ENCODE peak calls at places on chromosomes 12 and 14, in six cellular contexts. One of them, this sample, is unnamed.

GRCh38 chr14:33618361-33619095 is 332.3 kb downstream of the EGLN3 start:
- DNase-seq in type B pancreatic cell: no peak
- DNase-seq in B cell: no peak
- DNase-seq in EL: no peak
- DNase-seq in activated CD4-positive, alpha-beta memory T cell treated with anti-CD3 and anti-CD28 coated beads for 36 hours: no peak
- DNase-seq in iPS DF 6.9: no peak
- DNase-seq in this sample: no peak

GRCh38 chr14:27181304-27181703 is 583.5 kb upstream of the NOVA1 start:
- DNase-seq in type B pancreatic cell: no peak
- DNase-seq in B cell: no peak
- DNase-seq in EL: no peak
- DNase-seq in activated CD4-positive, alpha-beta memory T cell treated with anti-CD3 and anti-CD28 coated beads for 36 hours: no peak
- DNase-seq in iPS DF 6.9: no peak
- DNase-seq in this sample: no peak

GRCh38 chr12:68479832-68480291 is 130.8 kb upstream of the RAP1B start:
- DNase-seq in type B pancreatic cell: no peak
- DNase-seq in B cell: no peak
- DNase-seq in EL: no peak
- DNase-seq in activated CD4-positive, alpha-beta memory T cell treated with anti-CD3 and anti-CD28 coated beads for 36 hours: no peak
- DNase-seq in iPS DF 6.9: no peak
- DNase-seq in this sample: no peak

GRCh38 chr14:51356381-51356780 is 116.3 kb downstream of the TMX1 start:
- DNase-seq in type B pancreatic cell: no peak
- DNase-seq in B cell: no peak
- DNase-seq in EL: no peak
- DNase-seq in activated CD4-positive, alpha-beta memory T cell treated with anti-CD3 and anti-CD28 coated beads for 36 hours: no peak
- DNase-seq in iPS DF 6.9: no peak
- DNase-seq in this sample: no peak

GRCh38 chr14:67694791-67695393 is 672 bp downstream of the RDH11 start:
- DNase-seq in type B pancreatic cell: no peak
- DNase-seq in B cell: peak; percentile 52
- DNase-seq in EL: peak; percentile 91
- DNase-seq in activated CD4-positive, alpha-beta memory T cell treated with anti-CD3 and anti-CD28 coated beads for 36 hours: peak; percentile 88
- DNase-seq in iPS DF 6.9: peak; percentile 63
- DNase-seq in this sample: peak; percentile 81

GRCh38 chr14:57069702-57070101 is 199.0 kb downstream of the EXOC5 start:
- DNase-seq in type B pancreatic cell: no peak
- DNase-seq in B cell: no peak
- DNase-seq in EL: no peak
- DNase-seq in activated CD4-positive, alpha-beta memory T cell treated with anti-CD3 and anti-CD28 coated beads for 36 hours: no peak
- DNase-seq in iPS DF 6.9: no peak
- DNase-seq in this sample: no peak

GRCh38 chr12:130764475-130765185 is 48.5 kb upstream of the RIMBP2 start:
- DNase-seq in type B pancreatic cell: no peak
- DNase-seq in B cell: no peak
- DNase-seq in EL: peak; percentile 27
- DNase-seq in activated CD4-positive, alpha-beta memory T cell treated with anti-CD3 and anti-CD28 coated beads for 36 hours: peak; percentile 71
- DNase-seq in iPS DF 6.9: no peak
- DNase-seq in this sample: peak; percentile 59

GRCh38 chr12:12081836-12082497 is 11.2 kb downstream of the BCL2L14 start:
- DNase-seq in type B pancreatic cell: no peak
- DNase-seq in B cell: no peak
- DNase-seq in EL: peak; percentile 60
- DNase-seq in activated CD4-positive, alpha-beta memory T cell treated with anti-CD3 and anti-CD28 coated beads for 36 hours: no peak
- DNase-seq in iPS DF 6.9: no peak
- DNase-seq in this sample: peak; percentile 48

GRCh38 chr12:53185582-53186153 is 4.9 kb upstream of the CSAD start:
- DNase-seq in type B pancreatic cell: no peak
- DNase-seq in B cell: no peak
- DNase-seq in EL: no peak
- DNase-seq in activated CD4-positive, alpha-beta memory T cell treated with anti-CD3 and anti-CD28 coated beads for 36 hours: no peak
- DNase-seq in iPS DF 6.9: no peak
- DNase-seq in this sample: no peak